ENCODE peak calls at places on chromosomes 13 and 19, in six cellular contexts. U is H1, W is tibial nerve, F is body of pancreas, Y is GM12891, R is NB4. M is an unnamed sample.

GRCh38 chr13:70893832-70894231 is 785.6 kb upstream of the KLHL1 start:
- DNase-seq in U (no peak), F (no peak), Y (no peak), W (no peak), R (peak; percentile 67), M (no peak)

GRCh38 chr13:59259416-59260000 is 904.2 kb downstream of the DIAPH3 start:
- DNase-seq in Y (no peak), F (no peak), U (no peak), W (no peak), R (no peak), M (no peak)

GRCh38 chr19:1952635-1953034 is 11.7 kb downstream of the CSNK1G2 start:
- DNase-seq in Y (no peak), U (no peak), W (no peak), F (no peak), R (no peak), M (peak; percentile 59)

GRCh38 chr13:24159921-24160324 is 597 bp upstream of the SPATA13 start:
- DNase-seq in F (no peak), U (no peak), Y (no peak), W (no peak), R (no peak), M (peak; percentile 30)

GRCh38 chr13:43434185-43434584 is 352.6 kb downstream of the ENOX1 start:
- DNase-seq in W (no peak), Y (no peak), U (no peak), R (no peak), F (no peak), M (no peak)

GRCh38 chr19:33055718-33056117 is 9.0 kb downstream of the RHPN2 start:
- DNase-seq in R (no peak), W (no peak), Y (no peak), U (no peak), F (no peak), M (no peak)

GRCh38 chr19:879711-880438 is 13.1 kb downstream of the MED16 start:
- DNase-seq in U (no peak), Y (no peak), F (no peak), W (no peak), R (no peak), M (no peak)

GRCh38 chr13:90230311-90230710 is 1117.2 kb upstream of the MIR17HG start:
- DNase-seq in R (no peak), Y (no peak), F (no peak), U (no peak), W (no peak), M (no peak)

GRCh38 chr19:6241680-6242079 is 38.1 kb downstream of the MLLT1 start:
- DNase-seq in U (no peak), F (no peak), Y (no peak), R (no peak), W (peak; percentile 36), M (no peak)

GRCh38 chr19:12937243-12938053 is 961 bp upstream of the CALR start:
- DNase-seq in R (peak; percentile 99), Y (no peak), W (peak; percentile 59), F (no peak), U (no peak), M (peak; percentile 71)

GRCh38 chr19:21052902-21053301 is 29.1 kb upstream of the ZNF714 start:
- DNase-seq in W (no peak), F (no peak), Y (no peak), R (no peak), U (no peak), M (peak; percentile 3)

GRCh38 chr19:3136684-3137055 is 837 bp downstream of the GNA15 start:
- DNase-seq in Y (no peak), U (no peak), W (no peak), R (no peak), F (no peak), M (no peak)
- TF ChIP-seq POLR2A in Y (no peak), U (no peak), W (no peak), R (no peak), F (no peak), M (peak; percentile 15)

GRCh38 chr19:38277969-38278680 is 13.8 kb downstream of the SPINT2 start:
- DNase-seq in U (no peak), W (no peak), Y (no peak), F (peak; percentile 37), R (no peak), M (no peak)

GRCh38 chr19:38277549-38277948 is 13.2 kb downstream of the SPINT2 start:
- DNase-seq in Y (no peak), U (no peak), W (no peak), R (no peak), F (no peak), M (no peak)

GRCh38 chr19:38281820-38282566 is 17.6 kb downstream of the SPINT2 start:
- DNase-seq in W (no peak), R (no peak), Y (no peak), F (no peak), U (no peak), M (no peak)

GRCh38 chr19:38278751-38279150 is 14.4 kb downstream of the SPINT2 start:
- DNase-seq in Y (no peak), F (no peak), W (no peak), R (no peak), U (no peak), M (no peak)

DNA sequence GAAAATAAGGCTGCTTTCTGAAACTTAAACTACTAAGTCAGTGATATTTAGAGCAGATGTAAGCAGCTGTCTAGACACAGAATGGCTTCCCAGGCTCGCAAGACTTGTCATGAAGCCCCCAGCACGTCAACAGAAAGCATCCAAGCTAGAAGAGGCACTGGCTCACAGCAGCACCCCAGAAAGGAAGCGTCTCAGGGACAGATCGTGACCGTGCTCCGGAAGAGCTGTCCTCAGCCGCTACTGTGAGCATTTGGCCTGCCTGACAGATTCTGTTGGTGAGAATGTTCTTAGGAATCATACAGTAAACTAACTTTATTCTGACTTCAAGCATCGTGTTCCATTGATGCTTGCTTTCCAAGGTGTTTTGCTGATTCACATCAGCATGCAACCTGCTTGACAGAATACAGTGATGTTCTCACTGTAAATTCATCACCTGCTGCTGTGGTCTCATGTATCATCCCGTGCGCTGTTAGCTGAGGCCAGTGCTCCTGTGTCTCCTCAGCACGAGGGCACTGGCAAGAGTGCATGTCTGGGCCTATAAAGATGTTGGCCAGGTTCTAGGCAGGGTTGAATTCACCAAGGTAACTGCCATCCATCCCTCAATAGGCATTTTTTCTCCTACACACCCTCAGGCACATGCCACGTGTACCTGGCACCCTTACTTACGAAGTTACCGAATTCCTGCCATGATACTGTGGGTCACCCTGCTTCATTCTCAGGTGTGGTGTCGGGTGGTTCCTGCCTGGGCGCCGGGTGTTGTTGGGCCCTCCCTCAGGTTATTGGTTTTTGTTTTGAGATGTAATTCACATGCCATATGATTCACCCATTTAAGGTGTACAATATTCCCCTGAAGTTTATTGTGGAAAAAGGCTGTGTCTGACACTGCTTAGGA is 15.9 kb downstream of the SPINT2 start:
- DNase-seq in W (no peak), Y (no peak), F (no peak), U (no peak), R (no peak), M (no peak)
- TF ChIP-seq POLR2A in W (no peak), Y (no peak), F (no peak), U (no peak), R (no peak), M (no peak)

DNA sequence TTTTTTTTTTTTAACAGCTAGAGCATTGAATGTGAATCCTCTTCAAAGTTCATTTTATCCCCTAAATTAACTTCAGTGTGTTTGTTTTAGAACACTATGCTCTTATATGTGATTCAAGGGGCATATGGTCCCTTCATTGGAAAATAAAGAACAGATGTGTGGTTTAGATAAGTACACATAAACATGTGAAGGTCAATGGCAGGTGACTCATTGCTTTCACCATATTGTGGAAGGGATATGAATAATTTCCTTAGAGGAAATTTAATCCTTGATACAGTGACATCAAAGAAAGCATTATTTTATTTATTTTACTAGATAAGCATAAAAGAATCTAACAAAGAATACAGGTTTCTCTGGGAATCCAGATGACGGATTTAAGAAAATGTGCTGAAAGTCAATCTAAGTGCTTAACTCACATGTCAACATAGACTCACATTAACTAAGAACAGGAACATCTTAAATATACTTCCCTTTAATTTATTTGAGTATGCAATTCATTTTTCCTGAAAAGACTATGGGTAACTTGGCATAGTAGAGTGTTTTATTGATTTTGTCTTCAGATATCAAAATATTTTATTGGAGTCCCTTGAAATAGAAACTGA is 373.4 kb downstream of the KCTD12 start:
- DNase-seq in F (no peak), R (peak; percentile 12), U (no peak), Y (no peak), W (no peak), M (peak; percentile 33)
- TF ChIP-seq POLR2A in F (no peak), R (no peak), U (no peak), Y (no peak), W (no peak), M (no peak)

DNA sequence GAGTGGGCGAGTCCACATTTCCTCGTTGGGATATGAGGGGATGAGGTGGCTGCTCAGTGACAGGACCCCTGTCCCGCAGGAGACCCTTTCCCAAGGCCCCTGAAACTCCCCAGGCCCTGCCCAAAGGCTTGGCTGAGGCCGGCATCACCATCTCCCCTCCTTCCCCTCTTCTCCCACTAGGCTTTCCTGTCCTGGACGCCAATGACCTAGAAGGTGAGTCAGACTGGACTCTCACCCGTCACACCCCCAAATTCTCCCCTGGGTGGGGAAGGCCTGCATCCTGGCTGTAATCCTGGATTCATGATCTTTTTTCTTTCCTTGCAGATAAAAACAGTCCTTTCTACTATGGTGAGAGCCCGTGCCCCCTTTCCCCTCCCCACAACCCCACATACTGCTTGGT is 5.3 kb downstream of the FXYD3 start:
- DNase-seq in U (no peak), F (no peak), Y (no peak), R (no peak), W (no peak), M (no peak)
- TF ChIP-seq POLR2A in U (no peak), F (no peak), Y (no peak), R (no peak), W (no peak), M (no peak)

GRCh38 chr13:99304541-99304940 is 2.7 kb downstream of the GPR183 start:
- DNase-seq in U (no peak), Y (no peak), F (no peak), W (no peak), R (no peak), M (no peak)

GRCh38 chr13:99307648-99308339 is 595 bp upstream of the GPR183 start:
- DNase-seq in Y (no peak), R (peak; percentile 68), U (no peak), F (peak; percentile 35), W (no peak), M (peak; percentile 51)

GRCh38 chr13:99308481-99309087 is 1.4 kb upstream of the GPR183 start:
- DNase-seq in R (no peak), W (no peak), Y (no peak), F (no peak), U (no peak), M (no peak)

GRCh38 chr13:99305180-99305965 is 1.8 kb downstream of the GPR183 start:
- DNase-seq in Y (no peak), U (no peak), R (no peak), F (no peak), W (no peak), M (peak; percentile 20)

GRCh38 chr13:99307247-99307646 is at the start of gene GPR183:
- DNase-seq in F (no peak), R (peak; percentile 67), W (no peak), U (no peak), Y (no peak), M (peak; percentile 53)
- TF ChIP-seq POLR2A in F (peak; percentile 18), R (no peak), W (peak; percentile 52), U (no peak), Y (peak; percentile 96), M (peak; percentile 23)

GRCh38 chr19:48872884-48873475 is 759 bp downstream of the PPP1R15A start:
- DNase-seq in U (peak; percentile 49), W (peak; percentile 95), F (peak; percentile 89), R (peak; percentile 90), Y (peak; percentile 47), M (peak; percentile 95)
- TF ChIP-seq POLR2A in U (peak; percentile 18), W (peak; percentile 29), F (no peak), R (no peak), Y (peak; percentile 17), M (no peak)

M was measured in erythroblast.